ENCODE peak calls at places on chromosomes 3 and 15, in six cellular contexts. O, K, I, N, Z and L are unnamed samples.

GRCh38 chr15:82105458-82106205 is 59.8 kb upstream of the MEX3B start:
- DNase-seq in O (peak), K (no peak), I (no peak), N (no peak), Z (no peak), L (peak)

GRCh38 chr3:138186216-138186615 is 885 bp upstream of the ARMC8 start:
- DNase-seq in O (peak), K (no peak), I (no peak), N (no peak), Z (no peak), L (peak)

GRCh38 chr3:112908252-112908651 is 61.6 kb upstream of the CD200R1L start:
- DNase-seq in O (no peak), K (no peak), I (no peak), N (peak), Z (no peak), L (no peak)

GRCh38 chr3:194401815-194402461 is 2.9 kb upstream of the GP5 start:
- DNase-seq in O (no peak), K (no peak), I (no peak), N (no peak), Z (no peak), L (no peak)

GRCh38 chr15:75597667-75598341 is 18.7 kb upstream of the PTPN9 start:
- DNase-seq in O (peak), K (no peak), I (peak), N (no peak), Z (no peak), L (no peak)

GRCh38 chr3:46990573-46991374 is 11.3 kb downstream of the NBEAL2 start:
- DNase-seq in O (no peak), K (no peak), I (no peak), N (peak), Z (no peak), L (peak)

GRCh38 chr3:188166471-188166870 is 12.5 kb downstream of the LPP start:
- DNase-seq in O (no peak), K (no peak), I (no peak), N (no peak), Z (no peak), L (no peak)

GRCh38 chr15:61764141-61764540 is 296.1 kb downstream of the VPS13C start:
- DNase-seq in O (no peak), K (no peak), I (no peak), N (no peak), Z (no peak), L (no peak)

GRCh38 chr3:101179637-101180036 is 140.7 kb downstream of the IMPG2 start:
- DNase-seq in O (peak), K (no peak), I (no peak), N (no peak), Z (no peak), L (peak)

GRCh38 chr15:81410318-81410753 is 36.3 kb upstream of the TMC3 start:
- DNase-seq in O (peak), K (peak), I (peak), N (peak), Z (no peak), L (peak)

GRCh38 chr15:34621675-34622074 is 38.2 kb upstream of the GOLGA8B start:
- DNase-seq in O (peak), K (no peak), I (no peak), N (no peak), Z (no peak), L (peak)

GRCh38 chr3:183909030-183909600 is 24.4 kb upstream of the PARL start:
- DNase-seq in O (no peak), K (no peak), I (no peak), N (no peak), Z (no peak), L (no peak)

GRCh38 chr3:44421280-44421679 is 56.2 kb downstream of the ZNF445 start:
- DNase-seq in O (no peak), K (no peak), I (no peak), N (no peak), Z (no peak), L (no peak)

GRCh38 chr3:101381809-101382208 is 61.4 kb upstream of the IMPG2 start:
- DNase-seq in O (peak), K (no peak), I (no peak), N (no peak), Z (no peak), L (no peak)

GRCh38 chr15:99306694-99307338 is 55.5 kb downstream of the LRRC28 start:
- DNase-seq in O (no peak), K (no peak), I (no peak), N (no peak), Z (peak), L (no peak)

GRCh38 chr3:157175678-157176077 is 15.7 kb upstream of the CCNL1 start:
- DNase-seq in O (peak), K (no peak), I (no peak), N (peak), Z (no peak), L (no peak)

GRCh38 chr3:87076951-87077350 is 86.0 kb upstream of the VGLL3 start:
- DNase-seq in O (peak), K (no peak), I (no peak), N (no peak), Z (no peak), L (no peak)

GRCh38 chr3:182240474-182240873 is 528.7 kb downstream of the SOX2 start:
- DNase-seq in O (no peak), K (no peak), I (no peak), N (no peak), Z (no peak), L (no peak)

GRCh38 chr3:158221426-158221825 is 111.5 kb downstream of the RSRC1 start:
- DNase-seq in O (no peak), K (no peak), I (no peak), N (no peak), Z (no peak), L (no peak)

GRCh38 chr3:81666502-81667121 is 94.8 kb downstream of the GBE1 start:
- DNase-seq in O (peak), K (no peak), I (no peak), N (no peak), Z (no peak), L (peak)

GRCh38 chr15:78685157-78685830 is 44.3 kb upstream of the CHRNB4 start:
- DNase-seq in O (no peak), K (no peak), I (no peak), N (no peak), Z (no peak), L (no peak)

GRCh38 chr15:51846463-51847230 is 17.2 kb downstream of the TMOD3 start:
- DNase-seq in O (peak), K (no peak), I (no peak), N (no peak), Z (no peak), L (peak)

GRCh38 chr3:195823998-195824397 is 12.3 kb upstream of the MUC4 start:
- DNase-seq in O (peak), K (no peak), I (no peak), N (no peak), Z (no peak), L (peak)

GRCh38 chr3:188854395-188855149 is 317.2 kb upstream of the TPRG1 start:
- DNase-seq in O (peak), K (no peak), I (no peak), N (no peak), Z (no peak), L (no peak)

GRCh38 chr3:16063603-16064002 is 110.9 kb upstream of the GALNT15 start:
- DNase-seq in O (no peak), K (no peak), I (no peak), N (no peak), Z (no peak), L (no peak)

GRCh38 chr3:182682263-182683229 is 110.8 kb upstream of the ATP11B start:
- DNase-seq in O (peak), K (peak), I (peak), N (peak), Z (peak), L (peak)

GRCh38 chr15:77519540-77519939 is 98.9 kb downstream of the HMG20A start:
- DNase-seq in O (peak), K (no peak), I (no peak), N (no peak), Z (no peak), L (no peak)

GRCh38 chr15:68559342-68560310 is 19.2 kb upstream of the CORO2B start:
- DNase-seq in O (peak), K (peak), I (peak), N (peak), Z (peak), L (peak)

GRCh38 chr15:34640661-34641060 is 57.2 kb upstream of the GOLGA8B start:
- DNase-seq in O (no peak), K (no peak), I (no peak), N (no peak), Z (no peak), L (no peak)

GRCh38 chr15:72540606-72541237 is 66.6 kb downstream of the ARIH1 start:
- DNase-seq in O (no peak), K (no peak), I (no peak), N (no peak), Z (no peak), L (no peak)

GRCh38 chr15:89714775-89715174 is 24.2 kb downstream of the WDR93 start:
- DNase-seq in O (no peak), K (no peak), I (no peak), N (no peak), Z (no peak), L (no peak)

GRCh38 chr3:18810306-18810661 is 338.0 kb upstream of the KCNH8 start:
- DNase-seq in O (no peak), K (no peak), I (no peak), N (no peak), Z (no peak), L (no peak)

GRCh38 chr3:11624161-11624560 is 19.6 kb downstream of the VGLL4 start:
- DNase-seq in O (peak), K (peak), I (peak), N (no peak), Z (no peak), L (no peak)

GRCh38 chr3:55488398-55489055 is 1.4 kb upstream of the WNT5A start:
- DNase-seq in O (peak), K (no peak), I (no peak), N (peak), Z (no peak), L (peak)

GRCh38 chr3:183148056-183148455 is 14.5 kb downstream of the LAMP3 start:
- DNase-seq in O (peak), K (no peak), I (no peak), N (no peak), Z (no peak), L (no peak)